ENCODE peak calls at places on chromosomes 7 and 10, in ten cellular contexts. One of them, this sample, is unnamed.
A peak's percentile ranks its signal among the peaks of the same experiment; 100 is the strongest.

GRCh38 chr7:118872568-118872967 is 648.1 kb downstream of the ANKRD7 start:
- DNase-seq in heart right ventricle: no peak
- DNase-seq in breast epithelium: no peak
- DNase-seq in MM.1S: peak; percentile 17
- DNase-seq in mammary epithelial cell: peak; percentile 86
- DNase-seq in thoracic aorta: no peak
- DNase-seq in tibial artery: no peak
- DNase-seq in A549: no peak
- DNase-seq in heart left ventricle: no peak
- DNase-seq in stomach: no peak
- DNase-seq in this sample: no peak

GRCh38 chr10:44925224-44925623 is 14.1 kb downstream of the TMEM72 start:
- DNase-seq in heart right ventricle: no peak
- DNase-seq in breast epithelium: no peak
- DNase-seq in MM.1S: peak; percentile 72
- DNase-seq in mammary epithelial cell: no peak
- DNase-seq in thoracic aorta: no peak
- DNase-seq in tibial artery: peak; percentile 54
- DNase-seq in A549: no peak
- DNase-seq in heart left ventricle: no peak
- DNase-seq in stomach: no peak
- DNase-seq in this sample: peak; percentile 84

GRCh38 chr7:43211693-43212092 is 99.2 kb downstream of the HECW1 start:
- DNase-seq in heart right ventricle: no peak
- DNase-seq in breast epithelium: no peak
- DNase-seq in MM.1S: no peak
- DNase-seq in mammary epithelial cell: no peak
- DNase-seq in thoracic aorta: no peak
- DNase-seq in tibial artery: no peak
- DNase-seq in A549: no peak
- DNase-seq in heart left ventricle: no peak
- DNase-seq in stomach: no peak
- DNase-seq in this sample: no peak

GRCh38 chr7:81627565-81628287 is 142.1 kb downstream of the HGF start:
- DNase-seq in heart right ventricle: no peak
- DNase-seq in breast epithelium: no peak
- DNase-seq in MM.1S: no peak
- DNase-seq in mammary epithelial cell: peak; percentile 76
- DNase-seq in thoracic aorta: no peak
- DNase-seq in tibial artery: no peak
- DNase-seq in A549: no peak
- DNase-seq in heart left ventricle: no peak
- DNase-seq in stomach: no peak
- DNase-seq in this sample: peak; percentile 69

GRCh38 chr10:77325233-77325537 is 312.4 kb downstream of the KCNMA1 start:
- DNase-seq in heart right ventricle: no peak
- DNase-seq in breast epithelium: peak; percentile 62
- DNase-seq in MM.1S: no peak
- DNase-seq in mammary epithelial cell: peak; percentile 74
- DNase-seq in thoracic aorta: no peak
- DNase-seq in tibial artery: no peak
- DNase-seq in A549: no peak
- DNase-seq in heart left ventricle: no peak
- DNase-seq in stomach: peak; percentile 68
- DNase-seq in this sample: no peak

GRCh38 chr7:99562832-99563231 is 4.4 kb downstream of the ZNF655 start:
- DNase-seq in heart right ventricle: no peak
- DNase-seq in breast epithelium: no peak
- DNase-seq in MM.1S: no peak
- DNase-seq in mammary epithelial cell: peak; percentile 97
- DNase-seq in thoracic aorta: no peak
- DNase-seq in tibial artery: no peak
- DNase-seq in A549: peak; percentile 97
- DNase-seq in heart left ventricle: no peak
- DNase-seq in stomach: no peak
- DNase-seq in this sample: peak; percentile 96

GRCh38 chr10:97907830-97908229 is 58.2 kb downstream of the GOLGA7B start:
- DNase-seq in heart right ventricle: no peak
- DNase-seq in breast epithelium: no peak
- DNase-seq in MM.1S: no peak
- DNase-seq in mammary epithelial cell: no peak
- DNase-seq in thoracic aorta: no peak
- DNase-seq in tibial artery: no peak
- DNase-seq in A549: no peak
- DNase-seq in heart left ventricle: no peak
- DNase-seq in stomach: no peak
- DNase-seq in this sample: no peak

GRCh38 chr7:159119851-159120539 is 24.7 kb downstream of the VIPR2 start:
- DNase-seq in heart right ventricle: no peak
- DNase-seq in breast epithelium: peak; percentile 42
- DNase-seq in MM.1S: no peak
- DNase-seq in mammary epithelial cell: no peak
- DNase-seq in thoracic aorta: no peak
- DNase-seq in tibial artery: peak; percentile 40
- DNase-seq in A549: no peak
- DNase-seq in heart left ventricle: no peak
- DNase-seq in stomach: no peak
- DNase-seq in this sample: no peak

GRCh38 chr7:77548222-77548621 is 11.1 kb downstream of the PTPN12 start:
- DNase-seq in heart right ventricle: no peak
- DNase-seq in breast epithelium: no peak
- DNase-seq in MM.1S: no peak
- DNase-seq in mammary epithelial cell: no peak
- DNase-seq in thoracic aorta: no peak
- DNase-seq in tibial artery: no peak
- DNase-seq in A549: no peak
- DNase-seq in heart left ventricle: no peak
- DNase-seq in stomach: no peak
- DNase-seq in this sample: no peak

GRCh38 chr10:70680899-70681730 is 8.8 kb downstream of the ADAMTS14 start:
- DNase-seq in heart right ventricle: no peak
- DNase-seq in breast epithelium: no peak
- DNase-seq in MM.1S: no peak
- DNase-seq in mammary epithelial cell: peak; percentile 50
- DNase-seq in thoracic aorta: no peak
- DNase-seq in tibial artery: no peak
- DNase-seq in A549: no peak
- DNase-seq in heart left ventricle: no peak
- DNase-seq in stomach: no peak
- DNase-seq in this sample: no peak

GRCh38 chr10:70682920-70683600 is 10.8 kb downstream of the ADAMTS14 start:
- DNase-seq in heart right ventricle: no peak
- DNase-seq in breast epithelium: no peak
- DNase-seq in MM.1S: no peak
- DNase-seq in mammary epithelial cell: peak; percentile 14
- DNase-seq in thoracic aorta: no peak
- DNase-seq in tibial artery: no peak
- DNase-seq in A549: no peak
- DNase-seq in heart left ventricle: peak; percentile 15
- DNase-seq in stomach: no peak
- DNase-seq in this sample: no peak

GRCh38 chr10:70679498-70679897 is 7.2 kb downstream of the ADAMTS14 start:
- DNase-seq in heart right ventricle: peak; percentile 48
- DNase-seq in breast epithelium: no peak
- DNase-seq in MM.1S: no peak
- DNase-seq in mammary epithelial cell: no peak
- DNase-seq in thoracic aorta: no peak
- DNase-seq in tibial artery: no peak
- DNase-seq in A549: no peak
- DNase-seq in heart left ventricle: peak; percentile 46
- DNase-seq in stomach: no peak
- DNase-seq in this sample: no peak

GRCh38 chr10:70683601-70684329 is 11.5 kb downstream of the ADAMTS14 start:
- DNase-seq in heart right ventricle: no peak
- DNase-seq in breast epithelium: no peak
- DNase-seq in MM.1S: no peak
- DNase-seq in mammary epithelial cell: no peak
- DNase-seq in thoracic aorta: no peak
- DNase-seq in tibial artery: no peak
- DNase-seq in A549: no peak
- DNase-seq in heart left ventricle: peak; percentile 13
- DNase-seq in stomach: no peak
- DNase-seq in this sample: peak; percentile 48

GRCh38 chr10:70681731-70682005 is 9.4 kb downstream of the ADAMTS14 start:
- DNase-seq in heart right ventricle: no peak
- DNase-seq in breast epithelium: no peak
- DNase-seq in MM.1S: no peak
- DNase-seq in mammary epithelial cell: no peak
- DNase-seq in thoracic aorta: no peak
- DNase-seq in tibial artery: no peak
- DNase-seq in A549: no peak
- DNase-seq in heart left ventricle: no peak
- DNase-seq in stomach: no peak
- DNase-seq in this sample: no peak
- H3K9me3 ChIP-seq in heart right ventricle: no peaks in the 10 kb centered on the region
- H3K9me3 ChIP-seq in breast epithelium: no peaks in the 10 kb centered on the region
- H3K9me3 ChIP-seq in MM.1S: no peaks in the 10 kb centered on the region
- H3K9me3 ChIP-seq in mammary epithelial cell: no peaks in the 10 kb centered on the region
- H3K9me3 ChIP-seq in thoracic aorta: no peaks in the 10 kb centered on the region
- H3K9me3 ChIP-seq in tibial artery: no peaks in the 10 kb centered on the region
- H3K9me3 ChIP-seq in A549: no peaks in the 10 kb centered on the region
- H3K9me3 ChIP-seq in heart left ventricle: no peaks in the 10 kb centered on the region
- H3K9me3 ChIP-seq in stomach: no peaks in the 10 kb centered on the region
- H3K9me3 ChIP-seq in this sample: no peaks in the 10 kb centered on the region

GRCh38 chr10:71368639-71369038 is 28.1 kb upstream of the CDH23 start:
- DNase-seq in heart right ventricle: no peak
- DNase-seq in breast epithelium: no peak
- DNase-seq in MM.1S: no peak
- DNase-seq in mammary epithelial cell: no peak
- DNase-seq in thoracic aorta: no peak
- DNase-seq in tibial artery: no peak
- DNase-seq in A549: peak; percentile 31
- DNase-seq in heart left ventricle: no peak
- DNase-seq in stomach: no peak
- DNase-seq in this sample: no peak
- TF ChIP-seq CTCF in heart right ventricle: no peak
- TF ChIP-seq CTCF in breast epithelium: no peak
- TF ChIP-seq CTCF in MM.1S: peak; percentile 14
- TF ChIP-seq CTCF in mammary epithelial cell: no peak
- TF ChIP-seq CTCF in thoracic aorta: no peak
- TF ChIP-seq CTCF in tibial artery: no peak
- TF ChIP-seq CTCF in A549: no peak
- TF ChIP-seq CTCF in heart left ventricle: no peak
- TF ChIP-seq CTCF in stomach: no peak
- TF ChIP-seq CTCF in this sample: peak; percentile 4

GRCh38 chr10:131183546-131184045 is 127.9 kb downstream of the TCERG1L start:
- DNase-seq in heart right ventricle: no peak
- DNase-seq in breast epithelium: no peak
- DNase-seq in MM.1S: no peak
- DNase-seq in mammary epithelial cell: no peak
- DNase-seq in thoracic aorta: no peak
- DNase-seq in tibial artery: peak; percentile 34
- DNase-seq in A549: no peak
- DNase-seq in heart left ventricle: no peak
- DNase-seq in stomach: no peak
- DNase-seq in this sample: no peak
- H3K9me3 ChIP-seq in heart right ventricle: no peaks in the 10 kb centered on the region
- H3K9me3 ChIP-seq in breast epithelium: no peaks in the 10 kb centered on the region
- H3K9me3 ChIP-seq in MM.1S: no peaks in the 10 kb centered on the region
- H3K9me3 ChIP-seq in mammary epithelial cell: peaks cover 30% of the 10 kb centered on the region
- H3K9me3 ChIP-seq in thoracic aorta: no peaks in the 10 kb centered on the region
- H3K9me3 ChIP-seq in tibial artery: no peaks in the 10 kb centered on the region
- H3K9me3 ChIP-seq in A549: no peaks in the 10 kb centered on the region
- H3K9me3 ChIP-seq in heart left ventricle: no peaks in the 10 kb centered on the region
- H3K9me3 ChIP-seq in stomach: no peaks in the 10 kb centered on the region
- H3K9me3 ChIP-seq in this sample: no peaks in the 10 kb centered on the region

GRCh38 chr10:102393411-102394078 is 2.0 kb upstream of the NFKB2 start:
- DNase-seq in heart right ventricle: no peak
- DNase-seq in breast epithelium: no peak
- DNase-seq in MM.1S: no peak
- DNase-seq in mammary epithelial cell: no peak
- DNase-seq in thoracic aorta: peak; percentile 68
- DNase-seq in tibial artery: no peak
- DNase-seq in A549: no peak
- DNase-seq in heart left ventricle: no peak
- DNase-seq in stomach: no peak
- DNase-seq in this sample: no peak
- TF ChIP-seq CTCF in heart right ventricle: peak; percentile 95
- TF ChIP-seq CTCF in breast epithelium: no peak
- TF ChIP-seq CTCF in MM.1S: peak; percentile 88
- TF ChIP-seq CTCF in mammary epithelial cell: peak; percentile 56
- TF ChIP-seq CTCF in thoracic aorta: no peak
- TF ChIP-seq CTCF in tibial artery: no peak
- TF ChIP-seq CTCF in A549: no peak
- TF ChIP-seq CTCF in heart left ventricle: peak; percentile 96
- TF ChIP-seq CTCF in stomach: peak; percentile 94
- TF ChIP-seq CTCF in this sample: peak; percentile 88

GRCh38 chr7:155119801-155120382 is 49.8 kb downstream of the HTR5A start:
- DNase-seq in heart right ventricle: no peak
- DNase-seq in breast epithelium: no peak
- DNase-seq in MM.1S: no peak
- DNase-seq in mammary epithelial cell: no peak
- DNase-seq in thoracic aorta: no peak
- DNase-seq in tibial artery: no peak
- DNase-seq in A549: no peak
- DNase-seq in heart left ventricle: no peak
- DNase-seq in stomach: no peak
- DNase-seq in this sample: no peak
- H3K9me3 ChIP-seq in heart right ventricle: no peaks in the 10 kb centered on the region
- H3K9me3 ChIP-seq in breast epithelium: no peaks in the 10 kb centered on the region
- H3K9me3 ChIP-seq in MM.1S: no peaks in the 10 kb centered on the region
- H3K9me3 ChIP-seq in mammary epithelial cell: no peaks in the 10 kb centered on the region
- H3K9me3 ChIP-seq in thoracic aorta: no peaks in the 10 kb centered on the region
- H3K9me3 ChIP-seq in tibial artery: no peaks in the 10 kb centered on the region
- H3K9me3 ChIP-seq in A549: peaks cover 14% of the 10 kb centered on the region
- H3K9me3 ChIP-seq in heart left ventricle: peaks cover 12% of the 10 kb centered on the region
- H3K9me3 ChIP-seq in stomach: peaks cover 28% of the 10 kb centered on the region
- H3K9me3 ChIP-seq in this sample: no peaks in the 10 kb centered on the region